ENCODE peak calls at places on chromosome 5, in four cellular contexts. H is pancreas, J is WTC11, D is GM10248. R is an unnamed sample.

GRCh38 chr5:122091942-122092600 is 14.0 kb upstream of the LOX start:
- DNase-seq in H (no peak), J (no peak), D (no peak), R (no peak)

GRCh38 chr5:5296061-5296460 is 126.4 kb upstream of the ICE1 start:
- DNase-seq in H (no peak), J (no peak), D (no peak), R (no peak)

GRCh38 chr5:141877478-141878185 is 578 bp downstream of the PCDH1 start:
- DNase-seq in H (peak; percentile 44), J (no peak), D (no peak), R (peak; percentile 43)

GRCh38 chr5:142827934-142828576 is 57.9 kb downstream of the ARHGAP26 start:
- DNase-seq in H (no peak), J (no peak), D (no peak), R (no peak)

GRCh38 chr5:122772446-122772845 is 2.4 kb upstream of the SNX2 start:
- DNase-seq in H (no peak), J (no peak), D (no peak), R (no peak)

GRCh38 chr5:135174315-135175096 is 140.5 kb upstream of the PITX1 start:
- DNase-seq in H (no peak), J (peak; percentile 41), D (no peak), R (no peak)

GRCh38 chr5:944992-945685 is 52.5 kb downstream of the TRIP13 start:
- DNase-seq in H (no peak), J (no peak), D (no peak), R (no peak)

GRCh38 chr5:65861830-65862241 is 64.5 kb upstream of the ERBIN start:
- DNase-seq in H (no peak), J (no peak), D (no peak), R (no peak)

GRCh38 chr5:43613370-43613769 is 10.4 kb downstream of the NNT start:
- DNase-seq in H (no peak), J (no peak), D (no peak), R (no peak)

GRCh38 chr5:43608406-43608805 is 5.4 kb downstream of the NNT start:
- DNase-seq in H (no peak), J (no peak), D (no peak), R (no peak)

GRCh38 chr5:43606351-43606750 is 3.4 kb downstream of the NNT start:
- DNase-seq in H (no peak), J (no peak), D (no peak), R (no peak)

GRCh38 chr5:43604699-43605098 is 1.7 kb downstream of the NNT start:
- DNase-seq in H (no peak), J (no peak), D (no peak), R (no peak)

GRCh38 chr5:43609752-43610151 is 6.8 kb downstream of the NNT start:
- DNase-seq in H (no peak), J (no peak), D (no peak), R (peak; percentile 14)
- TF ChIP-seq CTCF in H (peak; percentile 9), J (no peak), D (peak; percentile 44), R (no peak)

GRCh38 chr5:111159845-111160244 is 64.3 kb upstream of the CAMK4 start:
- DNase-seq in H (no peak), J (no peak), D (no peak), R (peak; percentile 7)
- TF ChIP-seq CTCF in H (no peak), J (no peak), D (peak; percentile 14), R (no peak)

GRCh38 chr5:74541381-74541781 is 99.1 kb downstream of the ENC1 start:
- DNase-seq in H (no peak), J (no peak), D (no peak), R (no peak)

GRCh38 chr5:74544811-74545210 is 95.7 kb downstream of the ENC1 start:
- DNase-seq in H (no peak), J (no peak), D (no peak), R (no peak)

GRCh38 chr5:74543162-74543995 is 97.1 kb downstream of the ENC1 start:
- DNase-seq in H (peak; percentile 28), J (peak; percentile 27), D (no peak), R (no peak)

GRCh38 chr5:74540582-74540981 is 99.9 kb downstream of the ENC1 start:
- DNase-seq in H (no peak), J (no peak), D (no peak), R (no peak)

GRCh38 chr5:74542477-74542876 is 98.1 kb downstream of the ENC1 start:
- DNase-seq in H (no peak), J (no peak), D (no peak), R (no peak)
- TF ChIP-seq CTCF in H (no peak), J (no peak), D (no peak), R (no peak)

GRCh38 chr5:164422400-164422799 is 917.0 kb downstream of the MAT2B start:
- DNase-seq in H (no peak), J (peak; percentile 59), D (no peak), R (no peak)
- TF ChIP-seq CTCF in H (no peak), J (peak; percentile 31), D (no peak), R (no peak)

GRCh38 chr5:131986161-131986912 is 25.1 kb downstream of the ACSL6 start:
- DNase-seq in H (no peak), J (no peak), D (no peak), R (no peak)

GRCh38 chr5:131983244-131983771 is 28.1 kb downstream of the ACSL6 start:
- DNase-seq in H (no peak), J (no peak), D (no peak), R (no peak)

GRCh38 chr5:131988601-131989000 is 22.9 kb downstream of the ACSL6 start:
- DNase-seq in H (no peak), J (no peak), D (no peak), R (no peak)

GRCh38 chr5:131987251-131987650 is 24.2 kb downstream of the ACSL6 start:
- DNase-seq in H (no peak), J (no peak), D (no peak), R (no peak)

DNA sequence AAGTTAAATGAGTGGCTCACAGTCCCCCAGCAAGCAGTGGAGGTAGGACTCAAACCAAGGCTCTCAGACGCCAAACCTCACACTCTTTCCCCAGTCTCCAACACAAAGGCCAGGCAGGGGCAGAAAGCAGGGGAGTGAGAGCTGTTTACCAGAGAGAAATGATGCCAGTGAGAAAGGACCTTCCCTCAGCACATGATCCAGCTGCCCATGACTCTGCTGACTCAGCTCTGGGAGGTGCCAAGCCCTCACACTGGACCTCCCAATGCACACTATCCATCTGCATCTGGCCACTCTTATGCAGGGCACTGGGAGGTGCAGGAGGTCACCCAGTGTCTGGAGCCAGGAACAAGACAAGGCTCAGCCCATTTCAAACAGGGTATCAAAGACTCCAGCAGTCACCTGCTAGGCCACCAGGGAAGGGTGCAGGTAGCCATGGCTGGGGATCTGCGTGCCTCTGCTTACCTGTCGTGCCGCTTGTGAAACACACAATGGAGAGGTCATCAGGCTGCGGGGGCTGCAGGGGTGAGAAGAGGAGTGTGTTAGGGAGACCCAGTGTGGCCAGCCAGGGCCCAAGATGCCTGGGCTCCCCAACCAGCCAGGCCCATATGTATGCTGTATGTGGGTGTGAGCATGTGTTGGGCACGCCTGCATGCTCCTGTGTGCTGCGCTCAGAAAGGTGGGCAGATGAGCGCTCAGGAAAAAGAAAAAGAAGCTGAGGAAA is 26.4 kb downstream of the ACSL6 start:
- DNase-seq in H (no peak), J (no peak), D (no peak), R (no peak)
- TF ChIP-seq CTCF in H (no peak), J (no peak), D (no peak), R (no peak)

DNA sequence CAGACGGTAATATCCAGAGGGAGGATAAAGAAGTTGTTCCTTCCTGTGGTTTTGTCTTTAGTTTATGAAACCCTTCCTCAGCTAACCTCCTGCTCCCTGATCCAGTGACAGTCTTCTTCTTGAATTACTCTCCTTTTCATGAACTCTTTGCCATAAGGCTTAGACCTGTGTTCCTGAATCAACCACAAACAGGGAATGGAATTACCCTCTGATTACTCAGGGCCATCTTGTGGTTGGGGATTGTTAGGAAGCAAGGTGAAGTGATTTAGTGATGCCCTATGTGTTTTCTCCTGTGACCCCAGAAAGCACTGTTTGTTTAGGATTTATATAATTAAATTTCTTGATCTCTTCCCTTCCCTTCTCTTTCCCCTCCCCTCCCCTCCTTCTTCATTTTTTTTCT is 409.1 kb downstream of the TAF11L14 start:
- DNase-seq in H (no peak), J (no peak), D (no peak), R (no peak)
- TF ChIP-seq CTCF in H (no peak), J (no peak), D (no peak), R (no peak)

DNA sequence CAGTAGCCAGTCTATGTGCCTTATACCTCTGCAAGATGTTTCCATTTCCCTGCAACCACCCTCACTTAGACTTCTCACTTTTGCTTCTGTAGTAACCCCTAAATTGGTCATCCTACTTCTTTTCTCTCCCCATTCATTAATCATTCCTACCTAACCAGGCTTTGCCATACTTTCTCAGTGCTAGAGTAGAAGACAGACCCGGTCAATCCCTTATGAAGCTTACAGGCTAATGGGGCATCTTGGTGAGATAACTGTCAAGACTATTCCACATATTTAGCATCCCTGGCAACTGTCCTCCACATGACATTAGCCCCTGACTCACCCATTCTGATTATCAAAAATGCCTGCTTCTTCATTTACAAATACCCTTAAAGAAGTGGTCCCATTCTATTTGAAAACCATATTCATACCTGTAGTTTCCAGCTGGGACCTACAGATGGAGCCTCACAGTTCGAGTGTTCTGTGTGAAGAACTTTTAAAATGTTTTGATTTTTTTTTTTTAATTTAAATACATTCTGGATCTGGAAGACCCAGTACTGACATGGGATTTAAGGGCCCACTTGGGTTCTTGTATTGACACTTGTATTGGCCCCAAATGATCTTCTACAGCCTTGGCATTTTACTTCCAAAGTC is 21.0 kb downstream of the F2RL2 start:
- DNase-seq in H (no peak), J (no peak), D (no peak), R (no peak)
- TF ChIP-seq CTCF in H (no peak), J (no peak), D (no peak), R (no peak)

R was measured in activated CD8-positive, alpha-beta T cell treated with anti-CD3 and anti-CD28 coated beads for 36 hours.